ENCODE peak calls at places on chromosomes 3 and 15, in ten cellular contexts. X is foreskin keratinocyte; K is NCI-H1436; I is posterior cingulate gyrus; G is Right ventricle myocardium superior; H is substantia nigra; Z is cardiac fibroblast; C is occipital lobe; N is stimulated activated CD8-positive, alpha-beta memory T cell treated with anti-CD3 and anti-CD28 coated beads, Interleukin-15, amount 100 ng/mL, for 24 hours; B is sciatic nerve. Q is an unnamed sample.

GRCh38 chr3:155052470-155052869 is 27.6 kb upstream of the MME start:
- DNase-seq in X (no peak), K (no peak), I (no peak), G (no peak), H (no peak), Z (no peak), C (no peak), N (no peak), B (no peak), Q (no peak)

GRCh38 chr3:198079771-198080520 is 119.9 kb downstream of the LMLN start:
- DNase-seq in X (peak; percentile 68), K (no peak), I (no peak), G (no peak), H (no peak), Z (peak; percentile 5), C (peak; percentile 16), N (peak; percentile 6), B (no peak), Q (no peak)

GRCh38 chr15:99202176-99202552 is 47.2 kb downstream of the TTC23 start:
- DNase-seq in X (no peak), K (no peak), I (no peak), G (no peak), H (no peak), Z (no peak), C (no peak), N (no peak), B (no peak), Q (no peak)

GRCh38 chr3:52128118-52128683 is 26.0 kb downstream of the POC1A start:
- DNase-seq in X (peak; percentile 48), K (no peak), I (no peak), G (no peak), H (no peak), Z (peak; percentile 82), C (no peak), N (no peak), B (no peak), Q (peak; percentile 87)

GRCh38 chr15:83248151-83248851 is 36.2 kb downstream of the BNC1 start:
- DNase-seq in X (peak; percentile 52), K (peak; percentile 23), I (no peak), G (no peak), H (no peak), Z (peak; percentile 82), C (no peak), N (no peak), B (no peak), Q (peak; percentile 60)

GRCh38 chr15:40048155-40048792 is 9.3 kb upstream of the SRP14 start:
- DNase-seq in X (no peak), K (no peak), I (no peak), G (peak; percentile 53), H (no peak), Z (no peak), C (no peak), N (no peak), B (no peak), Q (no peak)

GRCh38 chr3:80000022-80000421 is 232.2 kb upstream of the ROBO1 start:
- DNase-seq in X (peak; percentile 7), K (no peak), I (no peak), G (no peak), H (no peak), Z (no peak), C (no peak), N (no peak), B (no peak), Q (no peak)

GRCh38 chr3:18046531-18046930 is 304.1 kb upstream of the TBC1D5 start:
- DNase-seq in X (no peak), K (no peak), I (no peak), G (no peak), H (no peak), Z (no peak), C (no peak), N (no peak), B (no peak), Q (no peak)

GRCh38 chr3:157502916-157503620 is at the start of gene VEPH1:
- DNase-seq in X (no peak), K (no peak), I (no peak), G (no peak), H (no peak), Z (peak; percentile 76), C (no peak), N (no peak), B (no peak), Q (peak; percentile 23)

GRCh38 chr3:5846271-5846670 is 658.8 kb downstream of the EDEM1 start:
- DNase-seq in X (no peak), K (no peak), I (no peak), G (no peak), H (no peak), Z (no peak), C (no peak), N (no peak), B (no peak), Q (no peak)

GRCh38 chr3:108590443-108590842 is 921 bp downstream of the DZIP3 start:
- DNase-seq in X (peak; percentile 14), K (no peak), I (no peak), G (no peak), H (no peak), Z (no peak), C (no peak), N (no peak), B (no peak), Q (peak; percentile 11)

GRCh38 chr15:29685156-29686078 is 136.9 kb downstream of the TJP1 start:
- DNase-seq in X (peak; percentile 55), K (no peak), I (no peak), G (no peak), H (no peak), Z (peak; percentile 37), C (peak; percentile 35), N (no peak), B (peak; percentile 21), Q (peak; percentile 61)

GRCh38 chr15:31570591-31570990 is 244.0 kb downstream of the KLF13 start:
- DNase-seq in X (no peak), K (no peak), I (no peak), G (no peak), H (no peak), Z (no peak), C (no peak), N (no peak), B (no peak), Q (no peak)